ENCODE peak calls at places on chromosomes 3 and 15, in four cellular contexts. M is nephron progenitor cell, N is astrocyte of the cerebellum, W is Caco-2. R is an unnamed sample.

GRCh38 chr15:43102181-43102580 is 3.7 kb downstream of the UBR1 start:
- DNase-seq in M (no peak), N (no peak), W (no peak), R (no peak)

GRCh38 chr15:82536409-82537350 is 3.6 kb downstream of the RPS17 start:
- DNase-seq in M (no peak), N (no peak), W (no peak), R (no peak)

GRCh38 chr3:69121950-69122349 is 445 bp downstream of the LMOD3 start:
- DNase-seq in M (peak), N (no peak), W (no peak), R (no peak)

GRCh38 chr3:195352895-195353488 is 82.0 kb upstream of the XXYLT1 start:
- DNase-seq in M (no peak), N (peak), W (peak), R (peak)

GRCh38 chr3:55790596-55791350 is 303.7 kb upstream of the WNT5A start:
- DNase-seq in M (no peak), N (no peak), W (no peak), R (no peak)

GRCh38 chr3:52095990-52096775 is 39.8 kb upstream of the DUSP7 start:
- DNase-seq in M (no peak), N (no peak), W (no peak), R (no peak)

GRCh38 chr3:111143-112069 is 85.2 kb upstream of the CHL1 start:
- DNase-seq in M (no peak), N (no peak), W (no peak), R (no peak)

GRCh38 chr15:60476713-60477112 is 2.2 kb downstream of the ICE2 start:
- DNase-seq in M (no peak), N (peak), W (no peak), R (no peak)

GRCh38 chr3:16639806-16640205 is 34.6 kb upstream of the DAZL start:
- DNase-seq in M (no peak), N (no peak), W (no peak), R (no peak)

GRCh38 chr3:104385421-104385820 is 981.3 kb upstream of the ALCAM start:
- DNase-seq in M (no peak), N (no peak), W (no peak), R (no peak)

DNA sequence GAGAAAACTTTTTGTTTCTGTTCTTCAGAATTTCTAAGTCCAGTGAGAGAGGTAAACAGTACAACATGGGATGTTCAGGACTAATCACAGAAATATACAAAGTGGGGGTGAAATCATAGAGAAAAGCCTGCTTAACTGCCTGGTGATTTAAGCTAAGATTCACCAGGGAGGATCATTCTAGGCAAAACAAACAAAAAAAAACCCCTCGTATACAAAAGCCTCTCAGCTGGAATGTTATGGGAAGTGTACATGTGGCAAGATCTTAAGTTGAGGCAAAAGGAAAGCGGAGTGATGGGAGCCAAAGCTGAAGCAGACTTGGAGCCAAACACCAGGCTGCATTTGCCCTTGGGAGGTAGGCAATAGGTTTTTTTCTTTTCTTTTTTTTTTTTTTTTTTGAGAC is 40.0 kb upstream of the TJP1 start:
- DNase-seq in M (no peak), N (no peak), W (no peak), R (no peak)
- TF ChIP-seq CTCF in M (no peak), N (no peak), W (no peak), R (no peak)

GRCh38 chr15:55630921-55631320 is 42.8 kb upstream of the PYGO1 start:
- DNase-seq in M (no peak), N (no peak), W (no peak), R (no peak)

GRCh38 chr15:55628369-55628730 is 40.2 kb upstream of the PYGO1 start:
- DNase-seq in M (no peak), N (no peak), W (no peak), R (peak)

GRCh38 chr15:55632434-55632833 is 44.3 kb upstream of the PYGO1 start:
- DNase-seq in M (no peak), N (no peak), W (no peak), R (no peak)

GRCh38 chr15:55633731-55634130 is 45.6 kb upstream of the PYGO1 start:
- DNase-seq in M (no peak), N (no peak), W (no peak), R (no peak)

DNA sequence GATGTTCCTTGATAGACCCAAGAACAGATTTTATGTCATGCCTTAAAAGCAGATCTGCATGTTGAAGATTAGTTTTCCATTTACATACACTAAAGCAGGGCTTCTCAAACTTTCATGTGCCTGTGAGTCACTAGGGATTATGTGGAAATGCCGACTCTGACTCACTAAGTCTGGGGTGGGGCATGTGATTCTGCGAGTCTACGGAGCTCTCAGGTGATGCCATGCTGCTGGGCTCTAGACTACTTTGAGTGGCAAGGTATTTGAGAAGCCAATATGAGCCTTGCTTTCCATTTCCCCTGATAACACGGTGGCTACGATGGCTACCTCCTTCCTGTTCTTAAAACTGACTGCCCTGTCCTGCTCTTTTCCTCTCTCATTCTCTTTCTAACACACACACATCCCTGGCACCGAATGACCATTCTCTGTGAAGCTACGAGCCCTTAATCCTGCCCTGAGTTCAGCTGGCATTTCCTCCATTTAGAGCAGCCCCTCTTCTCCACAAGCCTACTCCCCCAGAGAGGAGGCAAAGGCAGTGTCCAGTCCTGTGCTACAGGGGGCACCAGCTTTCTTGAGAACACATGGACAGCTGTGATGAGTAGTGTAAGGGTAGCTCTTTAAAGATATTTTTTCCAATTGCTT is 39.7 kb upstream of the PYGO1 start:
- DNase-seq in M (no peak), N (peak), W (peak), R (peak)
- TF ChIP-seq CTCF in M (no peak), N (no peak), W (no peak), R (peak)

DNA sequence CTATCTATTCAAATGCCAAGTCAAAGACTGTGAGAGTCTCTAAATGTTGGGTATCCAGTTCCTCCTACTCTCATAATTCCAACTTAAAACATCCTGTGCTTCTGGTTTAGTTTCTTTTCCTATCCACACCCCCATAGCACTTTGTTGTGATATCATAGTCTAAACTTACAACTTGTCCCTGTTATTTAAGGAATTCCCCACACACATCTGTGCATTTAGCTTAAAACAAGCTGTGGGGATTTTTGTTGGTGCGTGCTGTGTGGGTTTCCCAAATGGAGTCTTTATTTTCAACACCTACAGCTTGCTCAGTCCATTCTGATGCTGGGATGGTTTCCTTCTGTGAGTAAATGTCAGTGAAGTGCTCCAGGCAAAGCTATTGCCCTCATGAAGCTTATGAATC is 167.3 kb downstream of the GMNC start:
- DNase-seq in M (no peak), N (no peak), W (no peak), R (no peak)
- TF ChIP-seq CTCF in M (no peak), N (no peak), W (no peak), R (no peak)

GRCh38 chr3:188076176-188076575 is 77.8 kb upstream of the LPP start:
- DNase-seq in M (no peak), N (no peak), W (no peak), R (no peak)
- TF ChIP-seq CTCF in M (no peak), N (no peak), W (no peak), R (no peak)

DNA sequence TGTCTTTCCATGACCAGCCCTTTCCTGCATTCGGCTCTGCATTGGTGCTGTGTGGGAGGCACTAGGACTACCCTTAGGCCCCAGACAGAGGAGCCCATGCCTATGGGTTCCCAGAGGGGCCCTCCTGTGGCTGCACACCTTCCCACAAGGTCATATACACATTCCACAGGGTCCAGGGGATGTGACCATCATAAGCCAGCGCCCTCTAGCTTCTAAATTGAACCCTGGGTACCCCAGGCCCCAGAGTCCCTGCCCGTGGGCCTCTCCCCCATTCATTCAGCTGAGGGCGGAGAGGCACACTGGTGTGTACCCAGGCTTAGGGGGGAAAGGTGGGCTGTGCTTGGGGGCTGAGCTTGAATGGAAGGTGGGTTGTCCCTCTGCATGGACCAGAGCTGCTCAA is 10.2 kb upstream of the SLC6A6 start:
- DNase-seq in M (no peak), N (no peak), W (no peak), R (no peak)
- TF ChIP-seq CTCF in M (no peak), N (no peak), W (no peak), R (no peak)

DNA sequence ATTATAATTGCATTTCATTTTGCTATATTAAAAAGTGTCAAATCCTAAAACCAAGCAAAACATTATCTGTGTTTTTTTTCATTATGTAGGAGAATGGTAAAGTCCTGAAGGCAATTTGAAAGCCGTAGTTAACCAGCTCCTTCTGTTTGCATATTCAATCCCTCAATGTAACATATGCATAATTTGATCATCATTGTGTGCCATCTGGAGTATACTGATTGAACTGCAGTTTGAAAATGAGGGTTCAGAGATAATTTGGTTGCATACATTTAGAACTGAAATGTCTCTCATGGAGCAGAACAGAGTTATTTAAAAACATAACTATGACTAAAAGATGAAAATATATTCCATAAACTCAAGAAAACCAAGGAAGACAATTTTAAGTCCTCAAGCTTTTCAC is 518.6 kb downstream of the GBE1 start:
- DNase-seq in M (no peak), N (no peak), W (no peak), R (no peak)
- TF ChIP-seq CTCF in M (no peak), N (peak), W (peak), R (peak)

DNA sequence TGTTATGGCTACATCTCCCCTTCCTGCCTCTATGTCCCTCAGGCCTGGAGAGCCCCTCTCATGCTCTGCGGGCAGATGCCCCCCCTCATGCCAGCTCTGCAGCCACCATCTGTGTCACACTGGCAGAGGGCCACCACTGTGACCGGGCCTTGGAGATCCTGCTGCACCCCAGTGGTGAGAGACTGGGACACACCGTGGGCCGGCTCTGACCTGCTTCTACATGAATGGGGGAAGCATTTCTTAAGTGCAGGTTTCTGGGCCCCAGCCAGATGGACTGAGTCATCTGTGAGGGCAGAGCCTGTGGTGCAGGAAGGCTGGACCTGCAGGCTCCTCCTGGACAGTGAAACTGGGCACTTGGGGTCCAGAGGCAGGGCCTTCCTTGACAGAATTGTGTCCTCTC is 4.8 kb downstream of the VWA5B2 start:
- DNase-seq in M (no peak), N (peak), W (peak), R (peak)
- TF ChIP-seq CTCF in M (no peak), N (no peak), W (no peak), R (no peak)

DNA sequence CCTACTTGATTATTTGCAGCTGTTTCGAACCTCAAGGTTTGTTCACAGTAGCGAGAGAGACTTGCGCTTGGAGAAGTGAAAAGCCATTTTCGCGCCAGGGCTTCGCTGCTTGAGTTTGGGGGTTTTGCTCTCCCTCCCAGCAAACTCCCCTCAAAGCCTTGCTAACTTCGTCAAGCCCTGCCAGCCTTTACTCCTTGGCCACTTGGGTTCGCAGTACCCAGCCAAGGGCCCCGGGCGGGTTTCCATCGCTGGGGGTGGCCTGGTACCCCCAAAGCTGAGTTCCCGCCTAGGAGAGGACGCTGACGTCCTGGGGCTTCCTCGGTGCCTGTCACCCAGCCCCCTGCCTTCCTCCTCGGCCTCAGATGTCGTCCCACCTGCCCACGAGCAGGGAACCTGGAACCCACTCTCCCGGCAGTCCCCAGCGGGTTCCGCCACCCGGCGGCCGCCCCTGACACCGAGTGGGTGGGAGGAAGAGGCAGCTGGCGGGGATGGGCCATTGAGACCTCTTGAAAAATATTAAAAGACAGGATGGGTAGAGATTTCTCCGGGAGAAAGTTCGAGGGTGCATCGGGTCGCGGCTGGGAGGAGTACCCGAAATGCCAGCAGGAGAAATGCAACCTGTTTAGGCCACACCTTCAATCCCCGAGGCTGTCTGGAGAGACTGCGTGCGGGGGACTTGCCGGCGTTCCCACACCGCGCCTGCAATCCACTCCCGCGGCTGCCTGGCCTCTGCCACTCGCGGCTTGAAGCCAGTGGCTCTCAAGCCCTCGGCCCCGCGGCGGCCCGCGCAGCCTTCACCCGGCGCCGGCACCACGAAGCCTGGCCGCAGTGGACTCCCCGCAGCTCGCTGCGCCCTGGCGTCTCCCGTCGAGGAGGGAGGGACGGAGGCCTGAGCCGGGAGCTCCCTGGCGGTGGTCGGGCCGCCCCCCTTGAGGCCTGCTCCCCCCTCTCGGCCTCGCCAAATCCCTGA is 8.8 kb upstream of the NR2F2 start:
- DNase-seq in M (peak), N (no peak), W (no peak), R (no peak)
- TF ChIP-seq CTCF in M (no peak), N (peak), W (no peak), R (no peak)

DNA sequence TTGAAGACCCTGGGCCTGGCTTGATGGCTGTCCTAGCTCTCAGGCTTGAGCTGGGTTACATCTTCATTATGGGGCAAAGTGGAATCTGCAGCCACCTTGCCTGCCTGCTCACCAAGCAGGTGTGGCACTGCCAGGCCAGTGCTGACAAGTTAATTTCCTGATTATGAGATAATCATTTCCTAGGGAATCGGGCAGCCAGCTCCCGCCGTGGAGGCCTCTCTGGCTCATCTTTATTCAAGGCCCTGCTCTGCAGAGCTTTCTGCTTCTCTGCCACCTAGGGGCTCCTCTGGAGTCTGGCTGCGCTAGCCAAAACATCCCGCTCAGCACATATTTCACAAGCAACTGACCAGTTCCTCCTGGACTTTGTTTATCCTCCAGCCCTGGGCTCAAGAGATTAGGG is 9.9 kb downstream of the LOXL1 start:
- DNase-seq in M (no peak), N (no peak), W (no peak), R (no peak)
- TF ChIP-seq CTCF in M (no peak), N (peak), W (no peak), R (peak)

GRCh38 chr3:4568831-4569230 is 75.7 kb downstream of the ITPR1 start:
- DNase-seq in M (peak), N (no peak), W (no peak), R (no peak)
- TF ChIP-seq CTCF in M (no peak), N (no peak), W (no peak), R (no peak)

R was measured in AG09319.